ENCODE peak calls at places on chromosomes 6 and 20, in seven cellular contexts. O is K562, E is left lung, D is endothelial cell, H is AG10803, X is astrocyte of the spinal cord, Q is astrocyte. K is an unnamed sample.

GRCh38 chr6:21946298-21946783 is 350.5 kb downstream of the PRL start:
- DNase-seq in O (no peak), E (no peak), D (no peak), H (peak), X (peak), Q (peak), K (peak)

GRCh38 chr6:77015350-77015749 is 447.9 kb downstream of the HTR1B start:
- DNase-seq in O (no peak), E (no peak), D (no peak), H (peak), X (peak), Q (peak), K (peak)

GRCh38 chr6:98590957-98591356 is 243.4 kb upstream of the POU3F2 start:
- DNase-seq in O (no peak), E (no peak), D (no peak), H (no peak), X (no peak), Q (no peak), K (no peak)

GRCh38 chr20:23669866-23670265 is 19.0 kb downstream of the CST4 start:
- DNase-seq in O (no peak), E (no peak), D (no peak), H (no peak), X (no peak), Q (no peak), K (no peak)

GRCh38 chr20:53208110-53208908 is 236.2 kb downstream of the TSHZ2 start:
- DNase-seq in O (peak), E (no peak), D (peak), H (no peak), X (no peak), Q (no peak), K (no peak)

GRCh38 chr6:33851959-33852358 is 48.2 kb upstream of the MLN start:
- DNase-seq in O (peak), E (no peak), D (peak), H (peak), X (no peak), Q (no peak), K (no peak)

GRCh38 chr6:15987569-15987968 is 141.3 kb upstream of the MYLIP start:
- DNase-seq in O (peak), E (no peak), D (no peak), H (no peak), X (peak), Q (peak), K (no peak)

GRCh38 chr6:128932061-128932460 is 49.1 kb downstream of the LAMA2 start:
- DNase-seq in O (no peak), E (no peak), D (no peak), H (peak), X (peak), Q (no peak), K (peak)

GRCh38 chr6:42226251-42227143 is 8.8 kb upstream of the MRPS10 start:
- DNase-seq in O (no peak), E (no peak), D (no peak), H (peak), X (peak), Q (peak), K (peak)

GRCh38 chr6:161353208-161353613 is 79.3 kb upstream of the AGPAT4 start:
- DNase-seq in O (peak), E (no peak), D (peak), H (no peak), X (no peak), Q (no peak), K (no peak)

GRCh38 chr6:147016440-147016839 is 187.8 kb upstream of the STXBP5 start:
- DNase-seq in O (no peak), E (no peak), D (no peak), H (no peak), X (no peak), Q (no peak), K (no peak)

GRCh38 chr6:112027942-112028674 is 25.8 kb upstream of the CCN6 start:
- DNase-seq in O (no peak), E (no peak), D (no peak), H (peak), X (no peak), Q (no peak), K (no peak)

GRCh38 chr20:53738039-53738944 is 144.7 kb upstream of the ZNF217 start:
- DNase-seq in O (peak), E (peak), D (peak), H (peak), X (peak), Q (peak), K (peak)

GRCh38 chr6:125380474-125380873 is 78.7 kb upstream of the HDDC2 start:
- DNase-seq in O (no peak), E (no peak), D (no peak), H (no peak), X (no peak), Q (no peak), K (no peak)

DNA sequence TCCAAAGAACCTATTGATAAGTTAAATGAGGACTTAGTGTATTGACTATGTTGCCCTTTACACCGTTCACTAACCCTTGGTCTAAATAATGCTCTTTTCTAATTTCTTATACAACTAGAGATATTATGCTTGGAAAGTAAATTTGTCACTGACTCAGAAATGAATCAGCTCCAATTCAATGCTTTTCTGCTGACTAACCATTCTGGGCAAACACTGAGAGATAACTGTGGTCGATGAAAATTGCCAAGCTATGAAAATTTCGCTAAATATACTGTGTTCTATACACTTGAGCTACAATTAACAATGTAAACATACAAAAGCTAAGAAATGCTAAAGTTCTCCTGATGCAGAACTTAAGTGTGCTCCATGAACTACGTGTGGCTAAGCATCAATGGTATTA is 23.1 kb upstream of the FBXO9 start:
- DNase-seq in O (no peak), E (no peak), D (no peak), H (peak), X (peak), Q (peak), K (peak)
- TF ChIP-seq CTCF in O (no peak), E (no peak), D (no peak), H (no peak), X (no peak), Q (no peak), K (no peak)

GRCh38 chr6:108544586-108544985 is 16.1 kb upstream of the FOXO3 start:
- DNase-seq in O (no peak), E (no peak), D (no peak), H (peak), X (no peak), Q (no peak), K (no peak)

GRCh38 chr6:108549241-108549640 is 11.5 kb upstream of the FOXO3 start:
- DNase-seq in O (no peak), E (no peak), D (no peak), H (peak), X (no peak), Q (no peak), K (no peak)

GRCh38 chr6:108541843-108542795 is 18.6 kb upstream of the FOXO3 start:
- DNase-seq in O (peak), E (no peak), D (peak), H (peak), X (peak), Q (peak), K (peak)

GRCh38 chr6:108546079-108547049 is 14.4 kb upstream of the FOXO3 start:
- DNase-seq in O (no peak), E (no peak), D (no peak), H (no peak), X (no peak), Q (no peak), K (no peak)

GRCh38 chr6:108543165-108543940 is 17.4 kb upstream of the FOXO3 start:
- DNase-seq in O (no peak), E (no peak), D (no peak), H (no peak), X (no peak), Q (no peak), K (no peak)
- TF ChIP-seq CTCF in O (no peak), E (no peak), D (no peak), H (no peak), X (no peak), Q (no peak), K (no peak)

GRCh38 chr6:43956478-43956877 is 170.8 kb downstream of the MRPL14 start:
- DNase-seq in O (no peak), E (no peak), D (no peak), H (no peak), X (no peak), Q (no peak), K (no peak)

GRCh38 chr6:43953794-43954310 is 173.4 kb downstream of the MRPL14 start:
- DNase-seq in O (no peak), E (no peak), D (peak), H (peak), X (no peak), Q (no peak), K (no peak)

GRCh38 chr6:43953256-43953655 is 174.0 kb downstream of the MRPL14 start:
- DNase-seq in O (no peak), E (no peak), D (no peak), H (no peak), X (no peak), Q (no peak), K (no peak)

GRCh38 chr6:43952746-43953145 is 174.5 kb downstream of the MRPL14 start:
- DNase-seq in O (peak), E (no peak), D (no peak), H (no peak), X (no peak), Q (no peak), K (no peak)

GRCh38 chr6:43954311-43955131 is 172.7 kb downstream of the MRPL14 start:
- DNase-seq in O (no peak), E (no peak), D (no peak), H (no peak), X (no peak), Q (no peak), K (no peak)
- TF ChIP-seq CTCF in O (no peak), E (no peak), D (no peak), H (no peak), X (no peak), Q (no peak), K (no peak)

GRCh38 chr6:152096863-152097496 is 289.5 kb downstream of the ESR1 start:
- DNase-seq in O (no peak), E (no peak), D (no peak), H (peak), X (peak), Q (peak), K (peak)
- TF ChIP-seq CTCF in O (no peak), E (no peak), D (no peak), H (peak), X (peak), Q (no peak), K (peak)

GRCh38 chr20:37816726-37817125 is 86.2 kb upstream of the VSTM2L start:
- DNase-seq in O (no peak), E (no peak), D (no peak), H (no peak), X (no peak), Q (no peak), K (peak)
- TF ChIP-seq CTCF in O (no peak), E (no peak), D (no peak), H (no peak), X (no peak), Q (no peak), K (no peak)

GRCh38 chr6:617485-618100 is 39.3 kb downstream of the HUS1B start:
- DNase-seq in O (no peak), E (no peak), D (no peak), H (no peak), X (no peak), Q (no peak), K (no peak)
- TF ChIP-seq CTCF in O (peak), E (no peak), D (no peak), H (no peak), X (peak), Q (no peak), K (no peak)